ENCODE peak calls at places on chromosomes 4 and X, in seven cellular contexts. One of them, this sample, is unnamed.
A peak's percentile ranks its signal among the peaks of the same experiment; 100 is the strongest.

GRCh38 chrX:3592184-3592583 is 121.3 kb downstream of the PRKX start:
- DNase-seq in HepG2: no peak
- DNase-seq in IMR-90: no peak
- DNase-seq in breast epithelium: no peak
- DNase-seq in spleen: no peak
- DNase-seq in right lobe of liver: no peak
- DNase-seq in HCT116: no peak
- DNase-seq in this sample: no peak

GRCh38 chrX:10990418-10990817 is 120.7 kb upstream of the HCCS start:
- DNase-seq in spleen: no peak
- DNase-seq in IMR-90: no peak
- DNase-seq in right lobe of liver: no peak
- DNase-seq in HepG2: no peak
- DNase-seq in breast epithelium: no peak
- DNase-seq in HCT116: no peak
- DNase-seq in this sample: no peak

GRCh38 chrX:39811391-39811790 is 286.4 kb downstream of the BCOR start:
- DNase-seq in HCT116: no peak
- DNase-seq in HepG2: no peak
- DNase-seq in spleen: no peak
- DNase-seq in breast epithelium: no peak
- DNase-seq in right lobe of liver: no peak
- DNase-seq in IMR-90: no peak
- DNase-seq in this sample: no peak

GRCh38 chr4:121764702-121765367 is at the start of gene SMIM43:
- DNase-seq in spleen: no peak
- DNase-seq in IMR-90: no peak
- DNase-seq in right lobe of liver: no peak
- DNase-seq in HCT116: no peak
- DNase-seq in breast epithelium: no peak
- DNase-seq in HepG2: no peak
- DNase-seq in this sample: no peak

GRCh38 chr4:128220286-128221235 is 67.1 kb downstream of the PGRMC2 start:
- DNase-seq in HepG2: peak; percentile 11
- DNase-seq in breast epithelium: no peak
- DNase-seq in spleen: no peak
- DNase-seq in IMR-90: peak; percentile 75
- DNase-seq in HCT116: peak; percentile 36
- DNase-seq in right lobe of liver: no peak
- DNase-seq in this sample: no peak

GRCh38 chr4:146340798-146341197 is 126.5 kb downstream of the REELD1 start:
- DNase-seq in IMR-90: peak; percentile 54
- DNase-seq in breast epithelium: no peak
- DNase-seq in right lobe of liver: no peak
- DNase-seq in spleen: no peak
- DNase-seq in HepG2: no peak
- DNase-seq in HCT116: no peak
- DNase-seq in this sample: no peak

GRCh38 chr4:158176108-158176507 is 3.3 kb upstream of the GASK1B start:
- DNase-seq in HCT116: peak; percentile 56
- DNase-seq in HepG2: no peak
- DNase-seq in spleen: no peak
- DNase-seq in right lobe of liver: no peak
- DNase-seq in breast epithelium: peak; percentile 77
- DNase-seq in IMR-90: peak; percentile 57
- DNase-seq in this sample: no peak

GRCh38 chr4:183360161-183360919 is 38.1 kb upstream of the CLDN24 start:
- DNase-seq in spleen: no peak
- DNase-seq in HepG2: no peak
- DNase-seq in breast epithelium: no peak
- DNase-seq in HCT116: no peak
- DNase-seq in IMR-90: peak; percentile 23
- DNase-seq in right lobe of liver: no peak
- DNase-seq in this sample: no peak

GRCh38 chr4:61619528-61619927 is 419.4 kb downstream of the ADGRL3 start:
- DNase-seq in right lobe of liver: no peak
- DNase-seq in breast epithelium: no peak
- DNase-seq in IMR-90: no peak
- DNase-seq in spleen: no peak
- DNase-seq in HCT116: no peak
- DNase-seq in HepG2: no peak
- DNase-seq in this sample: no peak

GRCh38 chrX:49627030-49627777 is 28.4 kb downstream of the GAGE1 start:
- DNase-seq in HepG2: peak; percentile 6
- DNase-seq in IMR-90: no peak
- DNase-seq in right lobe of liver: no peak
- DNase-seq in breast epithelium: no peak
- DNase-seq in HCT116: peak; percentile 51
- DNase-seq in spleen: no peak
- DNase-seq in this sample: no peak

GRCh38 chr4:7584760-7585159 is 150.0 kb upstream of the PSAPL1 start:
- DNase-seq in HCT116: no peak
- DNase-seq in spleen: no peak
- DNase-seq in breast epithelium: no peak
- DNase-seq in right lobe of liver: no peak
- DNase-seq in IMR-90: no peak
- DNase-seq in HepG2: no peak
- DNase-seq in this sample: no peak

GRCh38 chrX:48575642-48576041 is 1.4 kb downstream of the RBM3 start:
- DNase-seq in spleen: no peak
- DNase-seq in IMR-90: no peak
- DNase-seq in HCT116: no peak
- DNase-seq in right lobe of liver: no peak
- DNase-seq in breast epithelium: no peak
- DNase-seq in HepG2: no peak
- DNase-seq in this sample: no peak

GRCh38 chrX:48573690-48574269 is 504 bp upstream of the RBM3 start:
- DNase-seq in breast epithelium: peak; percentile 28
- DNase-seq in IMR-90: no peak
- DNase-seq in HCT116: no peak
- DNase-seq in HepG2: no peak
- DNase-seq in right lobe of liver: peak; percentile 49
- DNase-seq in spleen: peak; percentile 85
- DNase-seq in this sample: no peak

GRCh38 chrX:48578661-48579128 is 4.4 kb downstream of the RBM3 start:
- DNase-seq in HCT116: no peak
- DNase-seq in breast epithelium: no peak
- DNase-seq in spleen: no peak
- DNase-seq in HepG2: no peak
- DNase-seq in IMR-90: no peak
- DNase-seq in right lobe of liver: no peak
- DNase-seq in this sample: no peak

GRCh38 chrX:48574270-48575266 is at the start of gene RBM3:
- DNase-seq in right lobe of liver: peak; percentile 93
- DNase-seq in breast epithelium: peak; percentile 93
- DNase-seq in HepG2: peak; percentile 82
- DNase-seq in IMR-90: peak; percentile 91
- DNase-seq in spleen: peak; percentile 97
- DNase-seq in HCT116: peak; percentile 77
- DNase-seq in this sample: peak; percentile 97

DNA sequence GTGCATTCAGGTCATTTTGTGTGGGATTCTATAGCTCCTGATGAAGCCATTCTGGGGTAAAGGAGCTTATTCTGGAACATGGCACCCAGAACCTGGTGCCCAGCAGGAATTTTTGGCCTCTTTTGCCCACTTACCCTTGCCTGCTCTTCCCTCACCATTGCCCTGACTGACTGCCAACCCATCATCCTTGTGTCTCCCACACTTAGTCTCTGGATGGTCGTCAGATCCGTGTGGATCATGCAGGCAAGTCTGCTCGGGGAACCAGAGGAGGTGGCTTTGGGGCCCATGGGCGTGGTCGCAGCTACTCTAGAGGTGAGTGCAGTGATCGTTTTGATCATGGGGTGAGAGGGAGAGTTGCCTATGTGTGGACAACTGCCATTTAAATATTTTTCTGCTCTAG is 1.8 kb downstream of the RBM3 start:
- DNase-seq in IMR-90: no peak
- DNase-seq in HepG2: no peak
- DNase-seq in spleen: no peak
- DNase-seq in HCT116: no peak
- DNase-seq in right lobe of liver: no peak
- DNase-seq in breast epithelium: no peak
- DNase-seq in this sample: no peak
- TF ChIP-seq POLR2A in IMR-90: no peak
- TF ChIP-seq POLR2A in HepG2: peak; percentile 33
- TF ChIP-seq POLR2A in spleen: no peak
- TF ChIP-seq POLR2A in HCT116: no peak
- TF ChIP-seq POLR2A in right lobe of liver: no peak
- TF ChIP-seq POLR2A in breast epithelium: no peak
- TF ChIP-seq POLR2A in this sample: no peak

GRCh38 chr4:3685081-3685645 is 81.0 kb upstream of the ADRA2C start:
- DNase-seq in IMR-90: no peak
- DNase-seq in HepG2: no peak
- DNase-seq in right lobe of liver: no peak
- DNase-seq in HCT116: no peak
- DNase-seq in spleen: no peak
- DNase-seq in breast epithelium: no peak
- DNase-seq in this sample: peak; percentile 34

GRCh38 chr4:3683744-3684421 is 82.3 kb upstream of the ADRA2C start:
- DNase-seq in breast epithelium: no peak
- DNase-seq in HepG2: no peak
- DNase-seq in spleen: peak; percentile 61
- DNase-seq in HCT116: no peak
- DNase-seq in right lobe of liver: no peak
- DNase-seq in IMR-90: no peak
- DNase-seq in this sample: peak; percentile 53

GRCh38 chr4:3683077-3683743 is 83.0 kb upstream of the ADRA2C start:
- DNase-seq in IMR-90: no peak
- DNase-seq in right lobe of liver: no peak
- DNase-seq in HepG2: no peak
- DNase-seq in HCT116: no peak
- DNase-seq in spleen: peak; percentile 66
- DNase-seq in breast epithelium: no peak
- DNase-seq in this sample: peak; percentile 65

GRCh38 chr4:3682236-3683076 is 83.7 kb upstream of the ADRA2C start:
- DNase-seq in breast epithelium: no peak
- DNase-seq in HepG2: no peak
- DNase-seq in HCT116: no peak
- DNase-seq in IMR-90: no peak
- DNase-seq in spleen: peak; percentile 53
- DNase-seq in right lobe of liver: no peak
- DNase-seq in this sample: peak; percentile 48

DNA sequence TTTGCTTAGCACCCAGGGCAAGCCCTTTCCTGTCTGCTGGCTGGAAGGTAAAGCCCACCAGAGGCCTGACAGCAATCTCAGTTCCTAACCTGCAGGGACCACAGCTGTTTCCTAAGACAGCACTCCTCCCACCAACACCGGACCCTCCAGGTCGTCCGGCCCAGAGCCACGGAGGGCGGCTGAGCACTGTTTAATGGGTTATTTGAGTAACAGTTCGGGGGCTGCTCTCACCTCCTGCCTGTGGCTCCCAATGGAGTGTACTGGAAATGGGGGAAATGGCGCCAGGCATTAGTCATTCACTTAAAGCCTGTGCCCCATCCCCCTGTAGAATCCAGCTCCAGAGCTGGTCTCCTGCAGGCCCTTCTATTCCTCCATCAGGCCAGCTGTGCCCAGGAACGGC is 81.6 kb upstream of the ADRA2C start:
- DNase-seq in breast epithelium: no peak
- DNase-seq in spleen: peak; percentile 44
- DNase-seq in IMR-90: no peak
- DNase-seq in HCT116: no peak
- DNase-seq in right lobe of liver: no peak
- DNase-seq in HepG2: no peak
- DNase-seq in this sample: peak; percentile 69
- H3K27me3 ChIP-seq in breast epithelium: peaks cover 33% of the 10 kb centered on the region
- H3K27me3 ChIP-seq in spleen: no peaks in the 10 kb centered on the region
- H3K27me3 ChIP-seq in IMR-90: peaks cover 34% of the 10 kb centered on the region
- H3K27me3 ChIP-seq in HCT116: no peaks in the 10 kb centered on the region
- H3K27me3 ChIP-seq in right lobe of liver: no peaks in the 10 kb centered on the region
- H3K27me3 ChIP-seq in HepG2: peaks cover 56% of the 10 kb centered on the region
- H3K27me3 ChIP-seq in this sample: peaks cover 62% of the 10 kb centered on the region

DNA sequence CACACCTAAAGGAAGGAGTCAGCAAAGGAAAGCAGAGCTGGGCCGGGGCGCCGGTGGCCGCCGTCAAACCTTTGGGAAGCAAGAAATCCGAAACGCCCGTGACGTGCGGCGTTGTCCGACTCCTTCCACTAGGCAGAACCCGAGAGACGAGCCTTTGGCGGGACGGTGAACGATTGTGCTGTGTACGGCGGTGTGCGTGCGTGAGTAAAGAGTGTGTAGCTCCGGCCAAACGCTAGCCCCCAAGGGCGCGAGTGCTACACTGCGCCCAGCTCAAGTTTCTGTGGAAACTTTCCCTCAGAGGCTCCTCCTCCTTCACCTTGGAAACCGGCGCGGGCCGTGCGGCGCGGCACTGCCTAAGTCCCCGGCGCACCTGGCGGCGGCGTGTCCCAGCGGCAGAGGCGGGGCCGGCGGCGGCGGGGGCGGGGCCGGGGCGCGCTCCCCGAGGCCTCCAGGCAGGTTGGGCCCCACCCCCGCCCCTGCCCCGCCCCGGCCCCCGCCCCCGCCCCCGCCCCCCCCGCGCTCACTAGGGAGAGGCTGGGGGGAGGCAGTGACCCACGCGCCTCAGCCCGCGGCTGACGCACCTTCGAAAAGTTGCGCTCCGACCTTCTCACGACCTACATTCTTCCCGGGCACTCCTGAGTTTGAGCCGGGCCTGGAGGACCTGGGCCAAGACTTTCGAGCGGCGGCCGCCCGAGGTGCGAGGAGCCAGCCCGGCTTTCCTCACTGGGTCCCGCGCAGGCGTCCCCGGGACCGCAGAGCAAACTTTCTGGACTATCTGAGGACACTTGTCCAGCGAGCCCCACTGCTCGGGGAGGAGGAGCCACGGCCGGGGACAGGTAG is at the start of gene FHIP1A:
- DNase-seq in spleen: peak; percentile 93
- DNase-seq in HepG2: peak; percentile 86
- DNase-seq in right lobe of liver: peak; percentile 93
- DNase-seq in HCT116: peak; percentile 93
- DNase-seq in IMR-90: peak; percentile 53
- DNase-seq in breast epithelium: peak; percentile 92
- DNase-seq in this sample: peak; percentile 84
- TF ChIP-seq POLR2A in spleen: no peak
- TF ChIP-seq POLR2A in HepG2: peak; percentile 94
- TF ChIP-seq POLR2A in right lobe of liver: peak; percentile 59
- TF ChIP-seq POLR2A in HCT116: peak; percentile 76
- TF ChIP-seq POLR2A in IMR-90: no peak
- TF ChIP-seq POLR2A in breast epithelium: peak; percentile 24
- TF ChIP-seq POLR2A in this sample: peak; percentile 25

GRCh38 chr4:87310691-87311335 is 11.9 kb downstream of the HSD17B13 start:
- DNase-seq in HCT116: no peak
- DNase-seq in HepG2: no peak
- DNase-seq in breast epithelium: no peak
- DNase-seq in right lobe of liver: no peak
- DNase-seq in IMR-90: no peak
- DNase-seq in spleen: no peak
- DNase-seq in this sample: no peak

GRCh38 chr4:87317527-87317926 is 5.2 kb downstream of the HSD17B13 start:
- DNase-seq in HCT116: no peak
- DNase-seq in right lobe of liver: peak; percentile 75
- DNase-seq in breast epithelium: no peak
- DNase-seq in IMR-90: peak; percentile 15
- DNase-seq in HepG2: peak; percentile 63
- DNase-seq in spleen: no peak
- DNase-seq in this sample: no peak

GRCh38 chr4:87316961-87317360 is 5.7 kb downstream of the HSD17B13 start:
- DNase-seq in right lobe of liver: no peak
- DNase-seq in IMR-90: no peak
- DNase-seq in spleen: no peak
- DNase-seq in breast epithelium: no peak
- DNase-seq in HepG2: no peak
- DNase-seq in HCT116: no peak
- DNase-seq in this sample: no peak

GRCh38 chr4:87311684-87312083 is 11.0 kb downstream of the HSD17B13 start:
- DNase-seq in breast epithelium: no peak
- DNase-seq in spleen: no peak
- DNase-seq in IMR-90: no peak
- DNase-seq in HCT116: no peak
- DNase-seq in right lobe of liver: no peak
- DNase-seq in HepG2: no peak
- DNase-seq in this sample: no peak

GRCh38 chr4:87313756-87314155 is 8.9 kb downstream of the HSD17B13 start:
- DNase-seq in spleen: no peak
- DNase-seq in breast epithelium: no peak
- DNase-seq in IMR-90: no peak
- DNase-seq in right lobe of liver: no peak
- DNase-seq in HepG2: no peak
- DNase-seq in HCT116: no peak
- DNase-seq in this sample: no peak
- H3K27me3 ChIP-seq in spleen: no peaks in the 10 kb centered on the region
- H3K27me3 ChIP-seq in breast epithelium: no peaks in the 10 kb centered on the region
- H3K27me3 ChIP-seq in IMR-90: no peaks in the 10 kb centered on the region
- H3K27me3 ChIP-seq in right lobe of liver: no peaks in the 10 kb centered on the region
- H3K27me3 ChIP-seq in HepG2: no peaks in the 10 kb centered on the region
- H3K27me3 ChIP-seq in HCT116: no peaks in the 10 kb centered on the region
- H3K27me3 ChIP-seq in this sample: no peaks in the 10 kb centered on the region